ENCODE peak calls at places on chromosomes 2 and 18, in six cellular contexts. F, A, E, K, M and P are unnamed samples.

GRCh38 chr2:39845460-39846146 is 66.5 kb upstream of the THUMPD2 start:
- DNase-seq in K (no peak), F (no peak), E (peak), A (no peak), M (no peak), P (no peak)

GRCh38 chr2:29777164-29777563 is 144.2 kb downstream of the ALK start:
- DNase-seq in E (no peak), K (no peak), M (no peak), F (no peak), A (no peak), P (no peak)

GRCh38 chr18:3869848-3870247 is 419.9 kb downstream of the TGIF1 start:
- DNase-seq in K (no peak), M (peak), F (peak), A (peak), E (peak), P (no peak)

GRCh38 chr2:162007447-162008040 is 66.5 kb downstream of the DPP4 start:
- DNase-seq in E (no peak), A (no peak), F (no peak), K (no peak), M (no peak), P (no peak)

GRCh38 chr2:43057026-43057741 is 169.2 kb downstream of the ZFP36L2 start:
- DNase-seq in M (no peak), A (peak), F (no peak), E (no peak), K (no peak), P (no peak)

GRCh38 chr18:22021701-22022100 is 147.7 kb upstream of the GATA6 start:
- DNase-seq in M (no peak), K (no peak), F (peak), A (no peak), E (no peak), P (no peak)

GRCh38 chr18:24126155-24126947 is 12.5 kb upstream of the CABYR start:
- DNase-seq in F (no peak), E (no peak), K (no peak), M (no peak), A (no peak), P (no peak)

GRCh38 chr18:71189581-71189980 is 900.7 kb downstream of the SOCS6 start:
- DNase-seq in A (no peak), E (no peak), F (no peak), M (no peak), K (no peak), P (no peak)

GRCh38 chr2:239383796-239384156 is 17.0 kb downstream of the HDAC4 start:
- DNase-seq in K (no peak), A (no peak), E (no peak), M (no peak), F (no peak), P (no peak)

GRCh38 chr2:144414324-144414845 is 105.5 kb downstream of the ZEB2 start:
- DNase-seq in A (no peak), K (no peak), F (no peak), M (no peak), E (no peak), P (no peak)
- TF ChIP-seq POLR2AphosphoS5 in A (no peak), K (no peak), F (no peak), M (no peak), E (no peak), P (no peak)

GRCh38 chr2:105553538-105554196 is 154.8 kb upstream of the FHL2 start:
- DNase-seq in K (no peak), A (no peak), E (no peak), F (no peak), M (no peak), P (no peak)
- TF ChIP-seq RAD21 in K (no peak), A (no peak), E (no peak), F (no peak), M (no peak), P (no peak)

DNA sequence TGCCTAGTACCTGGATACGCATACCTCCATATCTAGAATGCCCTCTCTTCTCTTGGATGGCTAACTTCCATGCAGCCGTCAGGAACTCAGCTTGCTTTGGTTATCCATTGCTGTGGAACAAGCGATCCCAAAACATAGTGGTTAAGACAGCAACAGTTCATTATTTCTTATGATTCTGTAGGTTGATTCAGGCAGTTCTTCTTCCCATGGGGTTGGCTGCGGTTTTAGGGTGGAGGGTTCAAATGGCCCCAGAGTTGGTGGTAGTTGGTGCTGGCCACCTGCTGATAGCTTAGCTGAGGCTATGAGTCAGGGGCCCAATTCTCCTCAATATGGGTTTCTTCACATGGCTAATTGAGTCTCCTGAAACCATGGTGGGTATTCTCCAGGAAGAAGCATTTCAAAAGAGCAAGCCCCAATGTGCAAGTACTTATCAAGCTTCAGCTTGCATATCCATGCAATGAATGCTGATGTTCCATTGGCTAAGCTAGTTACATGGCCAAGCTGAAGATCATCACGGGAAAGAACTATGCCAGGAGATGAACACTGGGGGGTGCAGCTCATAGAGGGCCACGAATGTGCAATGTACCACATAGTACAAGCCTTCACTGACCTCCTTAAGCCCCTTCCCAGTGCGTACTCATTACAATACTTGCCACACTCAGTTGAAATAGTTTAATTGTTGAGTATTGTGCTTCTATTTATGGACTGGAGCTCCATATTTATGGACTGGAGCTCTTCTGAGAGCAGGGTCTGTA is 10.0 kb upstream of the RHOB start:
- DNase-seq in E (no peak), M (no peak), A (no peak), K (no peak), F (peak), P (no peak)
- TF ChIP-seq POLR2AphosphoS5 in E (no peak), M (no peak), A (no peak), K (no peak), F (no peak), P (no peak)

DNA sequence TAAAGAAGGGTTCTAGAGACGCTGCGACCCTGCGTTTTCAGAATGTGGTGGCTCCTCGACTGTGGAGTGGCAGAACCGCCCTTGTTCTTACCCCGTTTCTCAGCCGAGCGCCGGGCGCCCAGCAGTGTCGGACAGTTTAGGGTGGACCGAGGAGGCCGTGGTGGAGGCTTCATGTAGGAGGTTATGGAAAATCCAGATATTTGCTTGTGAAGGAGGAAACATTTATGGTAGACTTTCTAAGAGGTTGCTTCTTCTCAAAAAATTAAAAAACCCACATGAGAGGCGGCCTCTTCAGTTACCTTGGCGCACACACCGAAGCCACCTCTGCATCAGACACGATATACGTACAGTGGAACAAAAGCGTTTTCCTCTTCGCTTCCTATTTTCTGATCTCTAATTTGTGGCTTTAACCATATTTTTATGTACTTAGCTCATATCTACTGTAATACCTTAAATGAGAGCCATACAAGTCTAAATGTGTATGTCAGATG is 120.8 kb downstream of the NFATC1 start:
- DNase-seq in E (no peak), A (no peak), K (no peak), M (no peak), F (no peak), P (no peak)
- TF ChIP-seq RAD21 in E (no peak), A (no peak), K (no peak), M (no peak), F (no peak), P (no peak)

DNA sequence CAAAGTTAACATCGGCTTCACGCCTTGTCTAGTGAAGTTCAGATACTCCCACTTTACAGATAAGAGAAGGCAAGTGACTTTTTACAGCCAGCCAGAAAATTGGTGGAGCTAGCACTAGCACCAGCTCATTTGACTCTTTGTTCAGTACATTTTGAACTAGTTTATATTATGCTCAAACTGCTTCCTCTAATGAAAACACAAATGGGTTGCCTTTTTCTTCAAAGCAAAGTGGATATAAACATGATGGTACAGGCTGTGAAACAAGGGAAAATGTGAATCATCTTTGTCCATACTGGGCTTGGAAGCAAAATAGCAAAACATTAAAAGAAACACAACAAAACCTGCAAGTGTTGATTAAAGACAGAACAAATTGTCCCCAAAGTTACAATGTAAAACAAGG is 99.6 kb upstream of the LHCGR start:
- DNase-seq in A (no peak), M (no peak), E (no peak), K (no peak), F (no peak), P (no peak)
- TF ChIP-seq POLR2AphosphoS5 in A (no peak), M (no peak), E (no peak), K (no peak), F (no peak), P (no peak)

GRCh38 chr2:120104002-120104467 is 91.2 kb downstream of the EPB41L5 start:
- DNase-seq in K (no peak), F (no peak), E (no peak), M (no peak), A (no peak), P (no peak)
- TF ChIP-seq RAD21 in K (no peak), F (no peak), E (no peak), M (no peak), A (no peak), P (no peak)